ENCODE peak calls at places on chromosomes 3 and 15, in nine cellular contexts. One of them, this sample, is unnamed.

GRCh38 chr3:142976621-142977398 is 13.3 kb upstream of the PAQR9 start:
- DNase-seq in OCI-LY7: no peak
- DNase-seq in RWPE1: peak
- DNase-seq in fibroblast of mammary gland: peak
- DNase-seq in mammary epithelial cell: peak
- DNase-seq in tibial artery: peak
- DNase-seq in heart right ventricle: peak
- DNase-seq in adrenal gland: peak
- DNase-seq in keratinocyte: no peak
- DNase-seq in this sample: no peak

GRCh38 chr3:184741798-184742675 is 30.2 kb upstream of the MAGEF1 start:
- DNase-seq in OCI-LY7: no peak
- DNase-seq in RWPE1: no peak
- DNase-seq in fibroblast of mammary gland: no peak
- DNase-seq in mammary epithelial cell: no peak
- DNase-seq in tibial artery: no peak
- DNase-seq in heart right ventricle: no peak
- DNase-seq in adrenal gland: peak
- DNase-seq in keratinocyte: no peak
- DNase-seq in this sample: no peak

GRCh38 chr15:79522656-79523055 is 90.5 kb downstream of the MINAR1 start:
- DNase-seq in OCI-LY7: no peak
- DNase-seq in RWPE1: no peak
- DNase-seq in fibroblast of mammary gland: peak
- DNase-seq in mammary epithelial cell: no peak
- DNase-seq in tibial artery: no peak
- DNase-seq in heart right ventricle: no peak
- DNase-seq in adrenal gland: no peak
- DNase-seq in keratinocyte: no peak
- DNase-seq in this sample: no peak

GRCh38 chr3:117853923-117854322 is 1144.3 kb downstream of the TUSC7 start:
- DNase-seq in OCI-LY7: no peak
- DNase-seq in RWPE1: peak
- DNase-seq in fibroblast of mammary gland: peak
- DNase-seq in mammary epithelial cell: peak
- DNase-seq in tibial artery: no peak
- DNase-seq in heart right ventricle: no peak
- DNase-seq in adrenal gland: no peak
- DNase-seq in keratinocyte: no peak
- DNase-seq in this sample: no peak

GRCh38 chr15:94526071-94526689 is 294.8 kb downstream of the MCTP2 start:
- DNase-seq in OCI-LY7: peak
- DNase-seq in RWPE1: peak
- DNase-seq in fibroblast of mammary gland: no peak
- DNase-seq in mammary epithelial cell: peak
- DNase-seq in tibial artery: no peak
- DNase-seq in heart right ventricle: no peak
- DNase-seq in adrenal gland: no peak
- DNase-seq in keratinocyte: no peak
- DNase-seq in this sample: no peak

GRCh38 chr3:13451301-13451673 is 28.8 kb upstream of the HDAC11 start:
- DNase-seq in OCI-LY7: no peak
- DNase-seq in RWPE1: no peak
- DNase-seq in fibroblast of mammary gland: peak
- DNase-seq in mammary epithelial cell: peak
- DNase-seq in tibial artery: peak
- DNase-seq in heart right ventricle: no peak
- DNase-seq in adrenal gland: no peak
- DNase-seq in keratinocyte: no peak
- DNase-seq in this sample: no peak

GRCh38 chr15:92636950-92637481 is 18.6 kb downstream of the FAM174B start:
- DNase-seq in OCI-LY7: no peak
- DNase-seq in RWPE1: peak
- DNase-seq in fibroblast of mammary gland: no peak
- DNase-seq in mammary epithelial cell: peak
- DNase-seq in tibial artery: no peak
- DNase-seq in heart right ventricle: peak
- DNase-seq in adrenal gland: no peak
- DNase-seq in keratinocyte: no peak
- DNase-seq in this sample: no peak

GRCh38 chr3:189941125-189941524 is 179.6 kb downstream of the P3H2 start:
- DNase-seq in OCI-LY7: no peak
- DNase-seq in RWPE1: no peak
- DNase-seq in fibroblast of mammary gland: no peak
- DNase-seq in mammary epithelial cell: no peak
- DNase-seq in tibial artery: no peak
- DNase-seq in heart right ventricle: no peak
- DNase-seq in adrenal gland: no peak
- DNase-seq in keratinocyte: no peak
- DNase-seq in this sample: no peak

GRCh38 chr3:165225604-165226003 is 29.4 kb upstream of the SLITRK3 start:
- DNase-seq in OCI-LY7: no peak
- DNase-seq in RWPE1: peak
- DNase-seq in fibroblast of mammary gland: no peak
- DNase-seq in mammary epithelial cell: no peak
- DNase-seq in tibial artery: no peak
- DNase-seq in heart right ventricle: no peak
- DNase-seq in adrenal gland: no peak
- DNase-seq in keratinocyte: no peak
- DNase-seq in this sample: no peak

GRCh38 chr3:11570789-11571495 is 72.8 kb downstream of the VGLL4 start:
- DNase-seq in OCI-LY7: no peak
- DNase-seq in RWPE1: no peak
- DNase-seq in fibroblast of mammary gland: peak
- DNase-seq in mammary epithelial cell: no peak
- DNase-seq in tibial artery: no peak
- DNase-seq in heart right ventricle: no peak
- DNase-seq in adrenal gland: peak
- DNase-seq in keratinocyte: no peak
- DNase-seq in this sample: no peak

GRCh38 chr15:72935521-72935920 is 116.7 kb upstream of the NEO1 start:
- DNase-seq in OCI-LY7: no peak
- DNase-seq in RWPE1: no peak
- DNase-seq in fibroblast of mammary gland: no peak
- DNase-seq in mammary epithelial cell: no peak
- DNase-seq in tibial artery: no peak
- DNase-seq in heart right ventricle: no peak
- DNase-seq in adrenal gland: no peak
- DNase-seq in keratinocyte: no peak
- DNase-seq in this sample: no peak

GRCh38 chr3:181710581-181711255 is 1.0 kb upstream of the SOX2 start:
- DNase-seq in OCI-LY7: no peak
- DNase-seq in RWPE1: no peak
- DNase-seq in fibroblast of mammary gland: peak
- DNase-seq in mammary epithelial cell: no peak
- DNase-seq in tibial artery: no peak
- DNase-seq in heart right ventricle: no peak
- DNase-seq in adrenal gland: no peak
- DNase-seq in keratinocyte: no peak
- DNase-seq in this sample: no peak

GRCh38 chr3:55718475-55718874 is 231.4 kb upstream of the WNT5A start:
- DNase-seq in OCI-LY7: no peak
- DNase-seq in RWPE1: no peak
- DNase-seq in fibroblast of mammary gland: peak
- DNase-seq in mammary epithelial cell: no peak
- DNase-seq in tibial artery: no peak
- DNase-seq in heart right ventricle: no peak
- DNase-seq in adrenal gland: peak
- DNase-seq in keratinocyte: no peak
- DNase-seq in this sample: no peak

GRCh38 chr3:46209751-46210470 is 1.8 kb upstream of the CCR1 start:
- DNase-seq in OCI-LY7: no peak
- DNase-seq in RWPE1: no peak
- DNase-seq in fibroblast of mammary gland: no peak
- DNase-seq in mammary epithelial cell: no peak
- DNase-seq in tibial artery: no peak
- DNase-seq in heart right ventricle: no peak
- DNase-seq in adrenal gland: no peak
- DNase-seq in keratinocyte: no peak
- DNase-seq in this sample: no peak

GRCh38 chr3:15286022-15286421 is 46.4 kb downstream of the SH3BP5 start:
- DNase-seq in OCI-LY7: no peak
- DNase-seq in RWPE1: no peak
- DNase-seq in fibroblast of mammary gland: no peak
- DNase-seq in mammary epithelial cell: no peak
- DNase-seq in tibial artery: no peak
- DNase-seq in heart right ventricle: no peak
- DNase-seq in adrenal gland: no peak
- DNase-seq in keratinocyte: no peak
- DNase-seq in this sample: no peak
- TF ChIP-seq CTCF in OCI-LY7: no peak
- TF ChIP-seq CTCF in RWPE1: no peak
- TF ChIP-seq CTCF in fibroblast of mammary gland: no peak
- TF ChIP-seq CTCF in mammary epithelial cell: no peak
- TF ChIP-seq CTCF in tibial artery: no peak
- TF ChIP-seq CTCF in heart right ventricle: no peak
- TF ChIP-seq CTCF in adrenal gland: no peak
- TF ChIP-seq CTCF in keratinocyte: no peak
- TF ChIP-seq CTCF in this sample: no peak

GRCh38 chr3:194685723-194686413 is at the start of gene FAM43A:
- DNase-seq in OCI-LY7: peak
- DNase-seq in RWPE1: peak
- DNase-seq in fibroblast of mammary gland: peak
- DNase-seq in mammary epithelial cell: peak
- DNase-seq in tibial artery: peak
- DNase-seq in heart right ventricle: peak
- DNase-seq in adrenal gland: peak
- DNase-seq in keratinocyte: no peak
- DNase-seq in this sample: peak
- TF ChIP-seq CTCF in OCI-LY7: peak
- TF ChIP-seq CTCF in RWPE1: no peak
- TF ChIP-seq CTCF in fibroblast of mammary gland: no peak
- TF ChIP-seq CTCF in mammary epithelial cell: no peak
- TF ChIP-seq CTCF in tibial artery: no peak
- TF ChIP-seq CTCF in heart right ventricle: peak
- TF ChIP-seq CTCF in adrenal gland: peak
- TF ChIP-seq CTCF in keratinocyte: no peak
- TF ChIP-seq CTCF in this sample: peak

DNA sequence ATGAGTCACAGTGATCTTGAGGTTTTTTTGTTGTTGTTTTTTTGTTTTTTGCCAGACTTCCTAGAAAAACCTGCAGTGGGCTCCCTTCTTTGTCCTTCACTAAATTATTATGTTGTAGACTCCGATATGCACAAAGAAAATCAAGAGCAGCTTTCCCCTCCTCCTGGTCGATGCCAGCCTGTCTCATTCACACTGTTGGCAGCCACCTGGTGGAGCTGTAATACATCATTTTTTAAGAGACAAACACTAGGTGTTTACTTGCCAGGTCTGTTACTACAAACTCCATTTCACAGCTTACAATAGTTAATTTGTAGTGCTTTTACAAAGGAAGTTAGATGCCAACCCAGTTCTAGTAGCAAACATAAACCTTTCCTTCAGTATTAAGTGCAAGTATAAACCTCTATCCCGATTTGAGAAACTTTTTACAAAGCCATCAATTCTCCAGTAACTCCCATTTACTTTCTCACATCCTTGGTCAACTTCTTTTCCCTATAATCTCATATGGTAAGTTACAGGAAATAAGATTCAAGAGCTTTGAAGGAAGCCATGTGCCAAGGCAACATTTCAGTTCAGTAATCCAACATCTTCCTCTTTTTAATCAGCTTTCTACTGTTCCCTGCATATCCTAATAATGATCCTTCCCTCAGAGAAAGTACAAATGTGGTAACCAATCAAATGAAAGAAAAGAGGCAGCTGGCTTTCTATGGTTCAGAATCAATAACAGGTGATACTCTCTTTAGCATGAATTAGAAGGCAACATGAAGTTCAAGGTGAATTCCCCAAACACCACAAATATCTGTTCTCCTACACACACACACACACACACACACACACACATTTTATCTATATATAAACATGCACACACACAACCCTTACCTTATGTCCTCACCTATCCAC is 14.0 kb downstream of the AAGAB start:
- DNase-seq in OCI-LY7: peak
- DNase-seq in RWPE1: peak
- DNase-seq in fibroblast of mammary gland: no peak
- DNase-seq in mammary epithelial cell: peak
- DNase-seq in tibial artery: no peak
- DNase-seq in heart right ventricle: no peak
- DNase-seq in adrenal gland: no peak
- DNase-seq in keratinocyte: no peak
- DNase-seq in this sample: peak
- TF ChIP-seq CTCF in OCI-LY7: peak
- TF ChIP-seq CTCF in RWPE1: peak
- TF ChIP-seq CTCF in fibroblast of mammary gland: no peak
- TF ChIP-seq CTCF in mammary epithelial cell: peak
- TF ChIP-seq CTCF in tibial artery: no peak
- TF ChIP-seq CTCF in heart right ventricle: peak
- TF ChIP-seq CTCF in adrenal gland: no peak
- TF ChIP-seq CTCF in keratinocyte: peak
- TF ChIP-seq CTCF in this sample: peak

GRCh38 chr3:25744477-25744876 is 38.8 kb downstream of the NGLY1 start:
- DNase-seq in OCI-LY7: no peak
- DNase-seq in RWPE1: no peak
- DNase-seq in fibroblast of mammary gland: no peak
- DNase-seq in mammary epithelial cell: no peak
- DNase-seq in tibial artery: no peak
- DNase-seq in heart right ventricle: no peak
- DNase-seq in adrenal gland: no peak
- DNase-seq in keratinocyte: no peak
- DNase-seq in this sample: no peak

GRCh38 chr3:25747033-25747432 is 36.2 kb downstream of the NGLY1 start:
- DNase-seq in OCI-LY7: no peak
- DNase-seq in RWPE1: peak
- DNase-seq in fibroblast of mammary gland: no peak
- DNase-seq in mammary epithelial cell: peak
- DNase-seq in tibial artery: no peak
- DNase-seq in heart right ventricle: no peak
- DNase-seq in adrenal gland: no peak
- DNase-seq in keratinocyte: peak
- DNase-seq in this sample: no peak

GRCh38 chr3:25751048-25751447 is 32.2 kb downstream of the NGLY1 start:
- DNase-seq in OCI-LY7: no peak
- DNase-seq in RWPE1: no peak
- DNase-seq in fibroblast of mammary gland: no peak
- DNase-seq in mammary epithelial cell: no peak
- DNase-seq in tibial artery: no peak
- DNase-seq in heart right ventricle: no peak
- DNase-seq in adrenal gland: no peak
- DNase-seq in keratinocyte: no peak
- DNase-seq in this sample: no peak

GRCh38 chr3:25751691-25752090 is 31.6 kb downstream of the NGLY1 start:
- DNase-seq in OCI-LY7: no peak
- DNase-seq in RWPE1: no peak
- DNase-seq in fibroblast of mammary gland: no peak
- DNase-seq in mammary epithelial cell: no peak
- DNase-seq in tibial artery: no peak
- DNase-seq in heart right ventricle: no peak
- DNase-seq in adrenal gland: no peak
- DNase-seq in keratinocyte: no peak
- DNase-seq in this sample: no peak

GRCh38 chr3:25748189-25748588 is 35.1 kb downstream of the NGLY1 start:
- DNase-seq in OCI-LY7: no peak
- DNase-seq in RWPE1: no peak
- DNase-seq in fibroblast of mammary gland: no peak
- DNase-seq in mammary epithelial cell: no peak
- DNase-seq in tibial artery: no peak
- DNase-seq in heart right ventricle: no peak
- DNase-seq in adrenal gland: no peak
- DNase-seq in keratinocyte: no peak
- DNase-seq in this sample: no peak
- TF ChIP-seq CTCF in OCI-LY7: no peak
- TF ChIP-seq CTCF in RWPE1: no peak
- TF ChIP-seq CTCF in fibroblast of mammary gland: no peak
- TF ChIP-seq CTCF in mammary epithelial cell: no peak
- TF ChIP-seq CTCF in tibial artery: no peak
- TF ChIP-seq CTCF in heart right ventricle: no peak
- TF ChIP-seq CTCF in adrenal gland: no peak
- TF ChIP-seq CTCF in keratinocyte: no peak
- TF ChIP-seq CTCF in this sample: no peak